ENCODE peak calls at places on chromosomes 16 and 17, in nine cellular contexts. W, K, U, D, G, X, Q, R and L are unnamed samples.
A peak's percentile ranks its signal among the peaks of the same experiment; 100 is the strongest.

GRCh38 chr17:11241611-11242226 is 706 bp downstream of the SHISA6 start:
- DNase-seq in W (no peak), K (no peak), U (no peak), D (no peak), G (no peak), X (no peak), Q (no peak), R (no peak), L (no peak)

GRCh38 chr16:78390070-78390469 is 290.6 kb downstream of the WWOX start:
- DNase-seq in W (no peak), K (no peak), U (no peak), D (no peak), G (no peak), X (no peak), Q (no peak), R (no peak), L (no peak)

GRCh38 chr17:9684955-9685621 is 39.8 kb downstream of the USP43 start:
- DNase-seq in W (no peak), K (no peak), U (no peak), D (no peak), G (no peak), X (no peak), Q (peak; percentile 42), R (no peak), L (no peak)

GRCh38 chr16:14181371-14182050 is 110.4 kb downstream of the MRTFB start:
- DNase-seq in W (peak; percentile 80), K (no peak), U (peak; percentile 93), D (peak; percentile 96), G (no peak), X (no peak), Q (no peak), R (no peak), L (no peak)

GRCh38 chr16:78957328-78958100 is 643.0 kb downstream of the MAF start:
- DNase-seq in W (no peak), K (no peak), U (no peak), D (no peak), G (no peak), X (no peak), Q (no peak), R (peak; percentile 5), L (peak; percentile 25)

GRCh38 chr16:66222756-66223155 is 143.7 kb upstream of the CDH5 start:
- DNase-seq in W (no peak), K (no peak), U (no peak), D (peak; percentile 33), G (no peak), X (no peak), Q (no peak), R (no peak), L (no peak)

GRCh38 chr17:8828517-8828875 is 29.3 kb upstream of the MFSD6L start:
- DNase-seq in W (no peak), K (no peak), U (no peak), D (no peak), G (no peak), X (no peak), Q (no peak), R (no peak), L (no peak)

GRCh38 chr16:54936086-54936978 is 5.7 kb downstream of the IRX5 start:
- DNase-seq in W (peak; percentile 57), K (no peak), U (peak; percentile 43), D (peak; percentile 57), G (no peak), X (no peak), Q (no peak), R (no peak), L (no peak)

GRCh38 chr17:77706938-77707337 is 251.6 kb upstream of the TNRC6C start:
- DNase-seq in W (no peak), K (no peak), U (no peak), D (no peak), G (no peak), X (no peak), Q (no peak), R (no peak), L (no peak)

GRCh38 chr16:89722392-89723278 is 1.3 kb downstream of the ZNF276 start:
- DNase-seq in W (peak; percentile 31), K (peak; percentile 34), U (peak; percentile 26), D (peak; percentile 45), G (no peak), X (no peak), Q (no peak), R (peak; percentile 82), L (no peak)

GRCh38 chr16:10949424-10949970 is 5.1 kb downstream of the CLEC16A start:
- DNase-seq in W (peak; percentile 27), K (no peak), U (peak; percentile 28), D (peak; percentile 34), G (no peak), X (no peak), Q (no peak), R (no peak), L (no peak)

GRCh38 chr16:85716680-85717038 is 27.9 kb upstream of the GINS2 start:
- DNase-seq in W (no peak), K (no peak), U (no peak), D (no peak), G (no peak), X (no peak), Q (peak; percentile 17), R (no peak), L (peak; percentile 17)

GRCh38 chr16:50591800-50592771 is 43.9 kb downstream of the NKD1 start:
- DNase-seq in W (peak; percentile 45), K (no peak), U (peak; percentile 6), D (no peak), G (no peak), X (peak; percentile 76), Q (peak; percentile 16), R (no peak), L (peak; percentile 81)

GRCh38 chr16:23509441-23509754 is 896 bp downstream of the GGA2 start:
- DNase-seq in W (no peak), K (no peak), U (no peak), D (no peak), G (no peak), X (no peak), Q (no peak), R (no peak), L (no peak)

GRCh38 chr17:66304304-66305174 is 2.1 kb downstream of the PRKCA start:
- DNase-seq in W (no peak), K (no peak), U (peak; percentile 32), D (no peak), G (peak; percentile 49), X (no peak), Q (peak; percentile 31), R (no peak), L (no peak)

GRCh38 chr16:253833-254232 is 19.2 kb downstream of the FAM234A start:
- DNase-seq in W (no peak), K (no peak), U (no peak), D (no peak), G (no peak), X (no peak), Q (no peak), R (no peak), L (no peak)

GRCh38 chr17:31564883-31565297 is 173.4 kb downstream of the RAB11FIP4 start:
- DNase-seq in W (no peak), K (no peak), U (peak; percentile 86), D (peak; percentile 58), G (no peak), X (no peak), Q (no peak), R (no peak), L (no peak)